ENCODE peak calls at places on chromosomes 4 and X, in four cellular contexts. N is stomach, K is hepatocyte, C is A549. P is an unnamed sample.

GRCh38 chrX:41478397-41478911 is 31.3 kb downstream of the NYX start:
- DNase-seq in N (no peak), K (no peak), C (no peak), P (no peak)

GRCh38 chr4:23881052-23881501 is 8.8 kb downstream of the PPARGC1A start:
- DNase-seq in N (no peak), K (no peak), C (no peak), P (no peak)

GRCh38 chr4:1226598-1226997 is 22.3 kb downstream of the CTBP1 start:
- DNase-seq in N (no peak), K (no peak), C (no peak), P (no peak)

GRCh38 chr4:123352240-123352945 is 44.2 kb upstream of the SPRY1 start:
- DNase-seq in N (no peak), K (no peak), C (no peak), P (no peak)

GRCh38 chr4:158282252-158282651 is 72.0 kb downstream of the TMEM144 start:
- DNase-seq in N (no peak), K (no peak), C (no peak), P (no peak)

GRCh38 chr4:116599859-116600258 is 485.5 kb downstream of the TRAM1L1 start:
- DNase-seq in N (no peak), K (no peak), C (no peak), P (no peak)

GRCh38 chr4:173535932-173536331 is 5.9 kb upstream of the HAND2 start:
- DNase-seq in N (no peak), K (no peak), C (no peak), P (no peak)

GRCh38 chr4:187380181-187380581 is 615.4 kb upstream of the ZFP42 start:
- DNase-seq in N (no peak), K (peak), C (no peak), P (no peak)

GRCh38 chrX:24426340-24426913 is 38.7 kb upstream of the PDK3 start:
- DNase-seq in N (no peak), K (no peak), C (no peak), P (no peak)

DNA sequence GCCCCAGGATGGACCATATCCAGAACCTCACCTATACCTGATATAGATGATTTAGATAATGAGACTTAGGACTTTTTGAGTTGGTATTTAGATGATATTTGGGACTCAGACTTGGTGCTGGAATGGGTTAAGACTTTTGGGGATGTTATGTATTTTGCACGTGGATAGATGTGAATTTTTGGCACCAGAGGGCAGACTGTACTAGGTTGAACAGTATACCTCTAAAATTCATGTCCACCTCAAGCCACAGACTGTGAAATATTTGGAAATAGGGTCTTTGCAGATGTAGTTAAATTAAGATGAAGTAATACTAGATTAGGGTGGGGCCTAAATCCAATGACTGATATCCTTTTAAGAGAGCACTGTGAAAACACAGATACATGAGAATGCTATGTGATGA is 15.6 kb downstream of the RBM41 start:
- DNase-seq in N (no peak), K (no peak), C (no peak), P (no peak)
- TF ChIP-seq CTCF in N (no peak), K (peak), C (peak), P (no peak)

GRCh38 chr4:26201119-26201518 is 119.7 kb upstream of the RBPJ start:
- DNase-seq in N (no peak), K (no peak), C (no peak), P (no peak)

GRCh38 chr4:26194764-26195163 is 126.0 kb upstream of the RBPJ start:
- DNase-seq in N (no peak), K (no peak), C (no peak), P (no peak)

GRCh38 chr4:26196567-26196966 is 124.2 kb upstream of the RBPJ start:
- DNase-seq in N (no peak), K (no peak), C (no peak), P (no peak)

GRCh38 chr4:26199566-26199965 is 121.2 kb upstream of the RBPJ start:
- DNase-seq in N (no peak), K (no peak), C (no peak), P (no peak)

GRCh38 chr4:26197018-26197779 is 123.6 kb upstream of the RBPJ start:
- DNase-seq in N (peak), K (no peak), C (peak), P (peak)
- TF ChIP-seq CTCF in N (no peak), K (no peak), C (no peak), P (no peak)

GRCh38 chr4:3232871-3233271 is 16.1 kb upstream of the MSANTD1 start:
- DNase-seq in N (no peak), K (no peak), C (no peak), P (no peak)

GRCh38 chr4:3235030-3235345 is 14.0 kb upstream of the MSANTD1 start:
- DNase-seq in N (no peak), K (no peak), C (no peak), P (no peak)

GRCh38 chr4:3235581-3235980 is 13.4 kb upstream of the MSANTD1 start:
- DNase-seq in N (no peak), K (no peak), C (no peak), P (no peak)

GRCh38 chr4:3233391-3234071 is 15.4 kb upstream of the MSANTD1 start:
- DNase-seq in N (no peak), K (no peak), C (no peak), P (no peak)

GRCh38 chr4:3234171-3235029 is 14.6 kb upstream of the MSANTD1 start:
- DNase-seq in N (no peak), K (no peak), C (no peak), P (no peak)
- TF ChIP-seq CTCF in N (no peak), K (no peak), C (no peak), P (no peak)

DNA sequence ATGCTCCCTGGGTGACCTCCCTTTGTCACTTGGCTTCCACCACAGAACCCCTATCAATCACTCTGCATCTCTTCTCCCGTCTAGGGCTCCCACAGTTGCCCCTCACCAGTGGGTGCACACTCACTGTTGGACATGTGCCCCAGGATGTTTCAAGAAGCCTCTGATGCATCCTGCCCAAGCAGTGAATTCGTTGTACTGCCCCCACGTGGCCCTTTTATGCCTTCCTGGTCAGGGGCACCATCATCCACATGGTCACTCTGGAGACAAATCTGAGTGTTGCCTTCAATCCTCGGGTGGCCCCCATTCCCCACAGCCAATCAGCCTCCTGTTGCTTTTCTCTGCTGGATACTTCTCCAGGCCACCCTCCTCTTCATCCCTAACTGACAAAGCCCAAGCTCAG is 12.2 kb downstream of the ITIH6 start:
- DNase-seq in N (no peak), K (no peak), C (no peak), P (no peak)
- TF ChIP-seq CTCF in N (no peak), K (no peak), C (no peak), P (no peak)

GRCh38 chr4:60575336-60575735 is 624.8 kb upstream of the ADGRL3 start:
- DNase-seq in N (no peak), K (no peak), C (no peak), P (no peak)
- TF ChIP-seq CTCF in N (no peak), K (no peak), C (no peak), P (no peak)

DNA sequence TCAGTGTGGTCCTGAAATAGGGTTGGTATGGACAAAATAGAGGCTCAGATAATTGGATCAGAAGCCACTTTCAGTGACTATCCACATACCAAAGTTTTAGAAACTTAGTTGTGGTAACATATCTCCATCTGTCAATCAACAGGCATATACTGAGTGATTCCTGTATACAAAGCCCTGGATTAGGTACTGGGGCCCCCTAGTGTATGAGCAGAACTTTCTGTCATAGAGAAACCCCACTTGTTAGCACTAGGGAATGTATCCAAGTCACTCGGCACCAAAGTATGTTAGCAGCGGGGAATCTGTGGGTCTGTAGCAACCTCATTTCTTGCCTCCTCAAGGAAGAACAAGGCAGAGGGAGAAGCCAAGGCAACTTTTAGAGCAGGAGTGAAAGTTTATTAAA is 50.7 kb downstream of the MAP7D3 start:
- DNase-seq in N (no peak), K (no peak), C (peak), P (no peak)
- TF ChIP-seq CTCF in N (no peak), K (no peak), C (peak), P (no peak)

DNA sequence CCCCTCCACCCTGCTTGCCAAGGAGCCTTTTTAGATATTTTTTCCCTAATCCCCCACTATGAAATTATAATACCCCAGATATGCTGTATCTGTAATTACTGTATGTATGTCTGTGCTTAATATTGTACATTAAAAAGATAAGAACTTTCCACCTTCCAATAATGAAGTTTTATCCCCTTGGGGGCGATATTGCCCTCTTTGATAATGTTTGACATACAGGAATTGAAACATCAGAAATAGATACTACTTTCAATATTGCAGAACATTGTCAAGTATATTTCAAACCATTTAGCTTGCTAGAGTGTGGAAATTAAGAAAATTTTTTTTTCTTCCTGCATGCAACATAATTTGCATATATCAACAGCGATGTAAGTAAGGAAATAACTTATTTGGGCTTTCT is 58.9 kb downstream of the NAF1 start:
- DNase-seq in N (no peak), K (no peak), C (no peak), P (no peak)
- TF ChIP-seq CTCF in N (no peak), K (peak), C (peak), P (peak)

GRCh38 chrX:12895856-12896255 is 10.6 kb upstream of the TLR8 start:
- DNase-seq in N (no peak), K (no peak), C (no peak), P (no peak)

GRCh38 chrX:12891167-12891566 is 15.3 kb upstream of the TLR8 start:
- DNase-seq in N (no peak), K (no peak), C (no peak), P (no peak)

GRCh38 chrX:12891915-12892506 is 14.4 kb upstream of the TLR8 start:
- DNase-seq in N (no peak), K (no peak), C (no peak), P (no peak)

GRCh38 chrX:12896935-12897334 is 9.5 kb upstream of the TLR8 start:
- DNase-seq in N (no peak), K (no peak), C (no peak), P (no peak)

GRCh38 chrX:12894074-12894691 is 12.2 kb upstream of the TLR8 start:
- DNase-seq in N (peak), K (peak), C (peak), P (no peak)
- TF ChIP-seq CTCF in N (peak), K (peak), C (peak), P (peak)